ENCODE peak calls at places on chromosomes 12 and 14, in five cellular contexts. N is Calu3; D is WERI-Rb-1; M is activated effector memory CD4-positive, alpha-beta T cell treated with Interleukin-2 at 50 U/mL for 16 hours; Q is activated T-cell treated with anti-CD3 and anti-CD28 coated beads, Interleukin-2, amount 50 U/mL, for 72 hours. W is an unnamed sample.

GRCh38 chr12:46523863-46524770 is 151.5 kb upstream of the SLC38A2 start:
- DNase-seq in N (no peak), Q (peak; percentile 67), D (no peak), M (peak; percentile 16), W (no peak)

GRCh38 chr14:105364100-105364708 is 34.1 kb upstream of the TEX22 start:
- DNase-seq in M (peak; percentile 36), N (peak; percentile 32), D (peak; percentile 45), Q (peak; percentile 41), W (no peak)

GRCh38 chr12:68636268-68636667 is 25.6 kb downstream of the RAP1B start:
- DNase-seq in D (no peak), M (no peak), N (no peak), Q (no peak), W (no peak)

GRCh38 chr14:46686652-46687051 is 35.1 kb upstream of the RPL10L start:
- DNase-seq in M (no peak), N (no peak), Q (no peak), D (no peak), W (no peak)

GRCh38 chr12:93889516-93890202 is 212.5 kb downstream of the CRADD start:
- DNase-seq in M (no peak), D (no peak), Q (no peak), N (no peak), W (no peak)

GRCh38 chr14:100692859-100693558 is 33.7 kb upstream of the DLK1 start:
- DNase-seq in M (no peak), N (peak; percentile 71), D (no peak), Q (no peak), W (no peak)

GRCh38 chr12:2011641-2012607 is 7.7 kb upstream of the DCP1B start:
- DNase-seq in D (no peak), Q (no peak), N (no peak), M (no peak), W (no peak)

GRCh38 chr14:36217732-36218131 is 41.2 kb upstream of the PTCSC3 start:
- DNase-seq in M (no peak), Q (no peak), N (peak; percentile 36), D (no peak), W (no peak)

W was measured in cortex of kidney.